ENCODE peak calls at places on chromosomes 3 and 15, in six cellular contexts. L is IMR-90, I is mesenchymal stem cell, J is H9, S is H1, R is trophoblast cell. B is an unnamed sample.

GRCh38 chr3:30948436-30948835 is 54.0 kb upstream of the GADL1 start:
- DNase-seq in L (no peak), I (no peak), J (no peak), S (no peak), R (no peak), B (no peak)

GRCh38 chr3:139016430-139017048 is 4.2 kb downstream of the PRR23B start:
- DNase-seq in L (no peak), I (no peak), J (no peak), S (no peak), R (no peak), B (no peak)

GRCh38 chr3:106620646-106621045 is 751.8 kb upstream of the CBLB start:
- DNase-seq in L (no peak), I (no peak), J (no peak), S (no peak), R (no peak), B (no peak)

GRCh38 chr3:69197922-69198540 is 75.6 kb upstream of the LMOD3 start:
- DNase-seq in L (no peak), I (no peak), J (no peak), S (no peak), R (peak; percentile 36), B (no peak)

GRCh38 chr3:133863865-133864264 is 31.8 kb downstream of the RAB6B start:
- DNase-seq in L (no peak), I (no peak), J (no peak), S (no peak), R (no peak), B (no peak)

GRCh38 chr3:114770874-114771273 is 376.2 kb downstream of the ZBTB20 start:
- DNase-seq in L (peak; percentile 73), I (peak; percentile 21), J (no peak), S (no peak), R (no peak), B (no peak)

GRCh38 chr15:81271761-81272644 is 51.9 kb downstream of the STARD5 start:
- DNase-seq in L (no peak), I (no peak), J (no peak), S (no peak), R (no peak), B (no peak)

GRCh38 chr15:23690450-23690852 is 3.3 kb upstream of the NDN start:
- DNase-seq in L (peak; percentile 61), I (peak; percentile 61), J (peak; percentile 61), S (peak; percentile 45), R (no peak), B (peak; percentile 62)

GRCh38 chr3:158471639-158472294 is 99.2 kb upstream of the MLF1 start:
- DNase-seq in L (peak; percentile 97), I (peak; percentile 87), J (no peak), S (no peak), R (no peak), B (no peak)

GRCh38 chr15:98548172-98548971 is 100.0 kb upstream of the IGF1R start:
- DNase-seq in L (peak; percentile 73), I (peak; percentile 76), J (peak; percentile 83), S (peak; percentile 82), R (peak; percentile 34), B (peak; percentile 56)

GRCh38 chr3:66121288-66121687 is 82.6 kb upstream of the MAGI1 start:
- DNase-seq in L (peak; percentile 88), I (peak; percentile 67), J (no peak), S (no peak), R (no peak), B (no peak)

GRCh38 chr3:119257111-119257510 is 16.4 kb upstream of the B4GALT4 start:
- DNase-seq in L (no peak), I (no peak), J (no peak), S (no peak), R (no peak), B (no peak)

GRCh38 chr3:79247367-79248103 is 520.3 kb downstream of the ROBO1 start:
- DNase-seq in L (peak; percentile 84), I (peak; percentile 55), J (no peak), S (no peak), R (no peak), B (no peak)

GRCh38 chr3:149527531-149528343 is 53.2 kb downstream of the TM4SF4 start:
- DNase-seq in L (peak; percentile 39), I (peak; percentile 65), J (no peak), S (no peak), R (no peak), B (no peak)

DNA sequence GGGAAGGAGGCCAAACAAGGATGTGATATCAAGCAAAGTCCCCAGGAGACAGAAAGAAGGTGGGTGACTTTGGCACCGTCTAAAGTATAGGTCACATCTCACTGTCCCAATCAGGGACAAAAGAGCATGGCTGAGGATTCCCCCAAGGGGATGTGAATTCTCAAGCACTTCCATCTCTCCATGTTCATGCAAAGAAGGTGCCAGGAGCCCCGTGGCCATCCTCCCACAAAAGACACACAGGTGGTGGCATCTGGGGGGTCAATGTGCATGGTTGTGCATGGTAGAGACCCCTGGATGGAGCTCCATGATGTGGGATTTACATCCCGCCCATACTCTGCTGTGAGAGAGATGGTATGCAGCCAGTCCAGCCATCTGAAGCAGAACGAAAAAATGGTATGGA is 145.7 kb upstream of the CTDSPL start:
- DNase-seq in L (no peak), I (no peak), J (no peak), S (no peak), R (no peak), B (no peak)
- H3K79me1 ChIP-seq in L (no peaks in the 10 kb centered on the region), I (no peaks in the 10 kb centered on the region), J (no peaks in the 10 kb centered on the region), S (no peaks in the 10 kb centered on the region), R (peaks cover 20% of the 10 kb centered on the region), B (no peaks in the 10 kb centered on the region)

DNA sequence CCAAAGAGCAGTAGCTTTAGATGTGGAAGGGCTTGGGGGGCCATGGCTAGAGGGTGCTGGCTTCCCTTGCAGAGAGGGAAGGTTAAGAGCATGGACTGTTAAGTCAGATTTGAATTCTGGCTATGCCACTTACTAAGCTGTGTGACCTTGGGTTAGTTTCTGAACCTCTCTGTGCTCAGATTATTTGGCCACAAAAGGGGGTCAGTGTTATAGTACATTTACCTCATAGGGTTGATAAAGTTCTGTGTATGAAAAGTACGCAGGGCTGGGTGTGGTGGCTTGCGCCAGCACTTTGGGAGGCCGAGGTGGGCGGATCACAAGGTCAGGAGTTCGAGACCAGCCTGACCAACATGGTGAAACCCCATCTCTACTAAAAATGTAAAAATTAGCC is 6.8 kb downstream of the VPS18 start:
- DNase-seq in L (no peak), I (no peak), J (no peak), S (no peak), R (no peak), B (no peak)
- H3K4me1 ChIP-seq in L (peaks cover 5% of the 10 kb centered on the region), I (peaks cover 17% of the 10 kb centered on the region), J (no peaks in the 10 kb centered on the region), S (no peaks in the 10 kb centered on the region), R (no peaks in the 10 kb centered on the region), B (no peaks in the 10 kb centered on the region)

DNA sequence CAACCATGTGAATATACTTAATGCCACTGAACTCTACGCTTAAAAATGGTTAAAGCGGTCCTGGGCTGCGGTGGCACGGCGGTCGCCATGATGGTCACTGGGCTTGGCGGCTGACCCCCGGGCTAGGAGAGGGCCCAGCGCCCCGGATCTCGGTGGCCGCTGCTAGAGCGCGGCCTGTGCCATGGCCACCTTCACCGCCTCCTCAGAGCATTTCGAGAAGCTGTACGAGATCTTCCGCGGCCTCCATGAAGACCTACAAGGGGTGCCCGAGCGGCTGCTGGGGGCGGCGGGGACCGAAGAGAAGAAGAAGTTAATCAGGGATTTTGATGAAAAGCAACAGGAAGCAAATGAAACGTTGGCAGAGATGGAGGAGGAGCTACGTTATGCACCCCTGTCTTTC is 35.6 kb upstream of the TBC1D23 start:
- DNase-seq in L (no peak), I (no peak), J (no peak), S (no peak), R (no peak), B (no peak)
- H2AFZ ChIP-seq in L (no peak overlapping the region), I (no peak overlapping the region), J (no peak overlapping the region), S (no peak overlapping the region), R (no peak overlapping the region), B (no peak overlapping the region)

DNA sequence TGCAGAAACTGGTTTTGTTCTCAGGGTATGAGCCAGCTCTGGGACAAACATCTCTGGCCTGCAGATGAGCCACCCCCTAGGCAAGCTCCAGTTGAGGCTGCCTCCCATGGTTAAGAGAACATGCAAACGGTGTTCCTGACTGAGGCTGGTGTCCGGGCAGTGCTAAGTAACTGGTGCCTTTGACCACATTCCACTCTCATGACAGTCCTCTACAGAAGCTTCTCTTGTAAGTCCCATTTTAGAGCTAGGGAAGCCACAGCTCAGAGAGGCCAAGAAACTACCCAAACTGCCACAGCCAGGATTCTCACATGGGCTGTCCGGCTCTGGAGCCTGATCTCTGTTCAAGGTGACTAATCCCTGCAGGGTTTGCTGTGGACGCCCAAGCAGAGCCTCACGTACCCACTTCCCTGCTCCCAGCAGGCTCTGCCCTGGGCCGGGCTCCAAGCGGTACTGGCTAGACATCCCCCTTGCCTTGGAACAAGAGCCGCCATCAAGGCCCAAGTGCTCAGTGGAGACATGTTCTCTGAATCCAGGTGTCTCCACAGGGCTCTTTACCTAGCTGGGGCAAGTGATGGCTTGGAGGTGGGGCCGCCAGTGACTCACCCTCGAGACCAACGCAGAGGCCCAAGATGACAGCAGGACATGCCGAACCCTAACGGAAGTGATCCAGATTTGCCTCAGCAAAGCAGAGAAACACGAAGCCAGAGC is 24.6 kb downstream of the KLHL25 start:
- DNase-seq in L (no peak), I (no peak), J (no peak), S (no peak), R (peak; percentile 81), B (no peak)
- H3K79me1 ChIP-seq in L (peaks cover 16% of the 10 kb centered on the region), I (peaks cover 49% of the 10 kb centered on the region), J (peaks cover 19% of the 10 kb centered on the region), S (peaks cover 40% of the 10 kb centered on the region), R (no peaks in the 10 kb centered on the region), B (peaks cover 23% of the 10 kb centered on the region)